ENCODE peak calls at places on chromosome 12, in six cellular contexts. H is upper lobe of left lung, B is endothelial cell of umbilical vein, O is H1, D is GM12878, L is K562. A is an unnamed sample. For H3K9me3, the result is how much of the 10 kb centered on the place peaks cover.

GRCh38 chr12:24931666-24932405 is 17.1 kb downstream of the BCAT1 start:
- DNase-seq in B (peak), D (peak), L (no peak), H (no peak), O (no peak), A (no peak)

GRCh38 chr12:47481041-47481440 is 224.8 kb downstream of the RPAP3 start:
- DNase-seq in O (no peak), L (no peak), D (no peak), B (no peak), H (no peak), A (no peak)

GRCh38 chr12:57816001-57816854 is 2.3 kb downstream of the AVIL start:
- DNase-seq in D (no peak), H (no peak), L (no peak), O (no peak), B (no peak), A (no peak)

GRCh38 chr12:112762753-112763152 is 28.8 kb upstream of the RPH3A start:
- DNase-seq in L (no peak), D (no peak), O (no peak), B (no peak), H (no peak), A (peak)

GRCh38 chr12:72207756-72208155 is 64.4 kb upstream of the TRHDE start:
- DNase-seq in D (no peak), H (no peak), B (no peak), O (no peak), L (no peak), A (no peak)

GRCh38 chr12:48814313-48815280 is 3.7 kb upstream of the CACNB3 start:
- DNase-seq in O (peak), L (peak), B (peak), D (peak), H (peak), A (no peak)

GRCh38 chr12:47433876-47434275 is 272.0 kb downstream of the RPAP3 start:
- DNase-seq in H (no peak), L (no peak), B (no peak), D (no peak), O (no peak), A (no peak)

GRCh38 chr12:67155863-67156262 is 113.3 kb upstream of the CAND1 start:
- DNase-seq in D (no peak), B (no peak), H (no peak), L (no peak), O (no peak), A (no peak)

GRCh38 chr12:90481748-90482147 is 473.2 kb downstream of the CCER1 start:
- DNase-seq in D (no peak), L (no peak), O (no peak), B (no peak), H (no peak), A (no peak)

GRCh38 chr12:32399373-32400113 is at the start of gene FGD4:
- DNase-seq in B (peak), H (peak), D (no peak), O (peak), L (peak), A (no peak)

GRCh38 chr12:94701711-94702110 is 51.4 kb upstream of the TMCC3 start:
- DNase-seq in L (no peak), O (no peak), H (no peak), D (no peak), B (peak), A (no peak)

GRCh38 chr12:53051881-53052412 is 2.1 kb downstream of the TNS2 start:
- DNase-seq in L (no peak), D (no peak), B (no peak), H (no peak), O (no peak), A (peak)

GRCh38 chr12:54029529-54030441 is 1.5 kb downstream of the HOXC6 start:
- DNase-seq in O (peak), L (no peak), B (no peak), D (no peak), H (peak), A (no peak)

GRCh38 chr12:105036937-105037649 is 47.2 kb downstream of the ALDH1L2 start:
- DNase-seq in H (no peak), D (no peak), L (no peak), B (peak), O (no peak), A (no peak)

GRCh38 chr12:93453633-93454032 is 11.9 kb upstream of the UBE2N start:
- DNase-seq in D (no peak), O (no peak), H (no peak), B (no peak), L (no peak), A (no peak)

GRCh38 chr12:98260276-98260675 is 255.1 kb upstream of the TMPO start:
- DNase-seq in B (no peak), L (no peak), H (no peak), O (no peak), D (no peak), A (no peak)

GRCh38 chr12:49748800-49749199 is 7.4 kb downstream of the TMBIM6 start:
- DNase-seq in B (no peak), H (no peak), D (no peak), L (no peak), O (no peak), A (no peak)

GRCh38 chr12:132841151-132841550 is 12.5 kb upstream of the GOLGA3 start:
- DNase-seq in H (no peak), B (no peak), O (no peak), D (no peak), L (no peak), A (no peak)
- TF ChIP-seq POLR2AphosphoS5 in H (no peak), B (no peak), O (no peak), D (no peak), L (no peak), A (no peak)

GRCh38 chr12:14473707-14474287 is 93.9 kb downstream of the PLBD1 start:
- DNase-seq in H (no peak), L (no peak), D (no peak), B (no peak), O (no peak), A (no peak)
- H3K9me3 ChIP-seq in H (under half), L (under half), D (under half), B (under half), O (under half), A (under half)

GRCh38 chr12:11651377-11651776 is 1.9 kb downstream of the ETV6 start:
- DNase-seq in L (no peak), H (no peak), D (no peak), B (no peak), O (no peak), A (no peak)
- TF ChIP-seq POLR2A in L (no peak), H (no peak), D (no peak), B (no peak), O (no peak), A (no peak)

DNA sequence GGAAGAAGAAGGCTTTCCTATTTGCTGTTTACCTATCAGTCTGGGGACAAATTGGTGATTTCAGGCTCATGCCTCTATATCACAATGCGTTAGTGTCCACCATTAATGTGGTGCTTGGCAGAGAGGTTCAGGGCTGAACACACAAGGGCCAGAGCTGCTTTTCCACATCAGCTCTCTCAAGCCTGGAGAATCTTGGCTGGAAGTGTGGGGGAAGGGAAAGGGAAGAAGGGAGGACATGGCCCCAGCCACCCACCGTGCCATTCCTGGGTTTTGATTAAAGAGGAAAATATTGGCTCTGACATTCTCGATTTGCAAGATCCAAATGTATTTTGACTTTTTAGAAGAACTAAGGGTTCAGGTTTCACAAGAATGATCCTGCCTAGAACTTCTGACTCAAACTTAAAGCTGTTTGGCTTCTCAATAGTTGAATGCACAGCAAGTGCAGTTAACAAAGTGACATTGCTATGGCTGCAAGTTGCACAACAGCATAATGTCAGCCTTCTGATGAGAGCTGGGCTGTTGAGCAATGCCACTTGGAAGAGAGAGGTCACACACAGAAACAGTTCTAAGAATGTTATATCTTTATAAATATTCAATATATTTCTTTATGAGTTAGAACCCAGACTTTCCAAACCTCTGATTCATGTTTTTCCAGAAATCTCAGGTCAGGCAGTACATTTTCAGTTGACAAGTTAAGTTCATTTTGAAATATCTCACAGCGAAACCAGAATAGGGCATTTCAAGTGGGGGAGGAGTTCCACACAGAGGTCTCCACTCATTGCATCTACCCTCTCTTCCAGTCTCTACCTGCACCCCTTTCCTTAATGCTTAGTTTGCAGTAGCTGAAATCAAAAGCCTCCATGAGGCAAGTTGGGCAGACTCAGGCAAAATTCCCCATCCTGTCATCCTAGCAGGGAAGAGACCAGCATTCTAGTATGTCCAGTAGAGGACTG is 25.3 kb downstream of the IGF1 start:
- DNase-seq in L (no peak), B (no peak), H (no peak), D (no peak), O (no peak), A (no peak)
- TF ChIP-seq POLR2AphosphoS5 in L (no peak), B (no peak), H (peak), D (no peak), O (no peak), A (no peak)

A was measured in vagina.